ENCODE peak calls at places on chromosomes 7 and 10, in six cellular contexts. W is HCT116, C is WTC11, B is H1, A is GM12878, H is K562. X is an unnamed sample.

GRCh38 chr7:31466036-31466435 is 47.9 kb upstream of the ITPRID1 start:
- DNase-seq in C (no peak), W (no peak), H (no peak), B (peak), A (no peak), X (no peak)

GRCh38 chr10:7056216-7056615 is 354.6 kb downstream of the SFMBT2 start:
- DNase-seq in A (no peak), C (no peak), B (no peak), H (no peak), W (no peak), X (no peak)

GRCh38 chr7:37534893-37535610 is 86.4 kb upstream of the ELMO1 start:
- DNase-seq in B (no peak), A (no peak), W (no peak), C (no peak), H (no peak), X (no peak)

GRCh38 chr7:23598321-23598720 is 1.1 kb downstream of the CCDC126 start:
- DNase-seq in W (peak), H (peak), A (no peak), C (no peak), B (no peak), X (peak)

GRCh38 chr7:69757990-69758430 is 159.7 kb downstream of the AUTS2 start:
- DNase-seq in A (no peak), H (no peak), B (no peak), W (no peak), C (no peak), X (no peak)

GRCh38 chr7:23394828-23395227 is 75.5 kb downstream of the IGF2BP3 start:
- DNase-seq in A (no peak), H (no peak), C (no peak), W (no peak), B (no peak), X (no peak)

GRCh38 chr10:122375761-122376160 is 1.3 kb downstream of the PLEKHA1 start:
- DNase-seq in H (no peak), C (no peak), B (no peak), W (no peak), A (no peak), X (no peak)

GRCh38 chr7:129703751-129704150 is 92.2 kb downstream of the NRF1 start:
- DNase-seq in B (no peak), H (no peak), A (no peak), C (no peak), W (no peak), X (no peak)

GRCh38 chr10:29317423-29318021 is 28.7 kb downstream of the LYZL1 start:
- DNase-seq in B (no peak), A (no peak), W (no peak), C (no peak), H (no peak), X (peak)

GRCh38 chr7:105480931-105481330 is 41.1 kb downstream of the PUS7 start:
- DNase-seq in B (no peak), C (no peak), A (no peak), W (no peak), H (no peak), X (no peak)

GRCh38 chr10:23408330-23408976 is 30.4 kb upstream of the OTUD1 start:
- DNase-seq in H (no peak), B (no peak), W (no peak), C (no peak), A (no peak), X (no peak)

GRCh38 chr10:22986771-22987542 is 59.1 kb downstream of the ARMC3 start:
- DNase-seq in W (peak), B (no peak), A (peak), C (no peak), H (no peak), X (peak)

GRCh38 chr7:14092376-14092775 is 102.9 kb upstream of the ETV1 start:
- DNase-seq in A (no peak), H (no peak), B (no peak), W (no peak), C (no peak), X (no peak)
- TF ChIP-seq ATF3 in A (no peak), H (no peak), B (no peak), W (no peak), C (no peak), X (no peak)

GRCh38 chr10:35130588-35131146 is 4.0 kb downstream of the CREM start:
- DNase-seq in H (no peak), C (no peak), W (no peak), A (no peak), B (no peak), X (no peak)
- TF ChIP-seq ATF3 in H (no peak), C (no peak), W (no peak), A (no peak), B (no peak), X (no peak)

GRCh38 chr7:140402178-140402835 is 1.6 kb upstream of the RAB19 start:
- DNase-seq in C (no peak), H (no peak), A (no peak), B (no peak), W (no peak), X (no peak)
- TF ChIP-seq ATF3 in C (no peak), H (peak), A (no peak), B (no peak), W (no peak), X (no peak)

GRCh38 chr7:25731035-25731880 is 420.7 kb upstream of the NFE2L3 start:
- DNase-seq in A (no peak), C (no peak), W (no peak), B (no peak), H (no peak), X (no peak)

GRCh38 chr7:25727876-25728275 is 424.1 kb upstream of the NFE2L3 start:
- DNase-seq in W (no peak), C (no peak), A (no peak), B (no peak), H (no peak), X (no peak)

GRCh38 chr7:25735674-25736242 is 416.2 kb upstream of the NFE2L3 start:
- DNase-seq in W (no peak), B (no peak), A (no peak), H (no peak), C (no peak), X (no peak)

GRCh38 chr7:25731881-25732240 is 420.1 kb upstream of the NFE2L3 start:
- DNase-seq in A (no peak), H (no peak), B (no peak), C (no peak), W (no peak), X (no peak)

DNA sequence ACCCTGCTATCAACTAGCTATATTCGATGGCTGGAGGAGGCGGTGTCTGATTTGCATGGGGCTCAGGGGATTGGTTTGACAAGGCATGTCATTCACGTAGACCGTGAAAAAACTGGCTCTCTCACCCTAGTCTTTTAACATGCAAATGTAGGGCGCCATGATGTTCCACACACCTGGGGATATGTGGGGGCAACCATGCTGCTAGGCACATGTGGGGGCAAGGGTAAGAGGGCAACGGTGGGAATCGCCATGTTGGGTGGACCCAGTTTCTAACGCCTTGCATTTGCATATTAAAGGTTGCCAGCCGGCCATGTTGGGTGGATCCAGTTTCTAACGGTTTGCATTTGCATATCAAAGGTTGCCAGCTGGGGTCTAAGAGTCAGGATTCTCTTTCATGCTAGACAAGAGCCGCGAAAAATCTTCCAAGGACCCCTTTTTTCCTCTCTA is 419.2 kb upstream of the NFE2L3 start:
- DNase-seq in C (peak), W (no peak), A (no peak), H (no peak), B (peak), X (no peak)
- TF ChIP-seq ATF3 in C (no peak), W (no peak), A (no peak), H (no peak), B (no peak), X (no peak)

X was measured in HepG2.